ENCODE peak calls at places on chromosomes 11 and 22, in ten cellular contexts. I, Z, F, X, W, J, A, S, Y and G are unnamed samples.

GRCh38 chr11:126969865-126970479 is 30.6 kb downstream of the KIRREL3 start:
- DNase-seq in Y (no peak), Z (no peak), J (no peak), I (peak), S (no peak), F (peak), X (no peak), W (no peak), A (no peak), G (no peak)

GRCh38 chr11:122748968-122749687 is 89.2 kb upstream of the CRTAM start:
- DNase-seq in W (peak), F (peak), I (peak), X (no peak), S (peak), J (no peak), Y (peak), A (peak), Z (no peak), G (no peak)

GRCh38 chr11:15650105-15650938 is 535.6 kb downstream of the INSC start:
- DNase-seq in F (peak), W (peak), S (peak), Z (peak), I (peak), X (peak), Y (peak), J (peak), A (no peak), G (peak)

GRCh38 chr11:86172894-86173293 is 71.7 kb upstream of the EED start:
- DNase-seq in Y (no peak), X (no peak), I (no peak), F (peak), W (no peak), Z (no peak), A (no peak), J (no peak), S (no peak), G (no peak)

GRCh38 chr11:102580185-102580951 is 44.8 kb downstream of the MMP20 start:
- DNase-seq in F (peak), S (no peak), Z (no peak), A (no peak), J (no peak), W (no peak), I (no peak), X (no peak), Y (no peak), G (no peak)

GRCh38 chr11:58577441-58578135 is 1.3 kb upstream of the ZFP91 start:
- DNase-seq in Y (peak), W (peak), J (peak), A (peak), S (peak), I (peak), Z (peak), X (peak), F (peak), G (peak)

GRCh38 chr11:71173709-71174108 is 78.7 kb downstream of the SHANK2 start:
- DNase-seq in A (no peak), S (no peak), W (no peak), F (no peak), I (no peak), Z (no peak), J (no peak), X (peak), Y (no peak), G (no peak)

GRCh38 chr22:36579441-36579840 is 50.5 kb upstream of the EIF3D start:
- DNase-seq in Y (no peak), Z (no peak), I (no peak), J (peak), W (no peak), F (no peak), X (no peak), S (no peak), A (no peak), G (no peak)

GRCh38 chr22:36136475-36136874 is 24.1 kb downstream of the APOL3 start:
- DNase-seq in Y (no peak), S (no peak), W (peak), A (no peak), F (peak), Z (peak), J (no peak), I (peak), X (no peak), G (peak)

GRCh38 chr11:58963551-58964075 is 24.3 kb downstream of the GLYATL1 start:
- DNase-seq in F (peak), S (no peak), Y (no peak), W (peak), A (no peak), Z (no peak), X (no peak), I (peak), J (peak), G (no peak)

GRCh38 chr22:42437488-42438292 is 5.5 kb upstream of the NFAM1 start:
- DNase-seq in Y (peak), J (peak), F (peak), S (peak), W (no peak), Z (no peak), X (no peak), A (no peak), I (peak), G (peak)

GRCh38 chr11:1450958-1451710 is 35.4 kb downstream of the MOB2 start:
- DNase-seq in F (no peak), W (no peak), S (no peak), I (no peak), Z (no peak), Y (no peak), X (no peak), A (no peak), J (no peak), G (no peak)

GRCh38 chr11:93000511-93001476 is 31.3 kb downstream of the MTNR1B start:
- DNase-seq in A (no peak), F (peak), W (peak), X (no peak), Z (no peak), S (no peak), I (peak), J (no peak), Y (no peak), G (no peak)

GRCh38 chr11:66851251-66851620 is 5.6 kb upstream of the LRFN4 start:
- DNase-seq in F (no peak), Y (no peak), X (no peak), W (no peak), Z (no peak), I (no peak), A (no peak), J (no peak), S (no peak), G (no peak)

GRCh38 chr11:75919525-75919924 is 104.5 kb downstream of the UVRAG start:
- DNase-seq in W (no peak), X (no peak), S (no peak), J (no peak), Y (peak), I (peak), A (no peak), F (no peak), Z (no peak), G (peak)

GRCh38 chr22:17131686-17132085 is 10.5 kb upstream of the TMEM121B start:
- DNase-seq in A (no peak), X (no peak), Y (no peak), W (no peak), F (no peak), S (peak), I (no peak), J (peak), Z (no peak), G (no peak)

DNA sequence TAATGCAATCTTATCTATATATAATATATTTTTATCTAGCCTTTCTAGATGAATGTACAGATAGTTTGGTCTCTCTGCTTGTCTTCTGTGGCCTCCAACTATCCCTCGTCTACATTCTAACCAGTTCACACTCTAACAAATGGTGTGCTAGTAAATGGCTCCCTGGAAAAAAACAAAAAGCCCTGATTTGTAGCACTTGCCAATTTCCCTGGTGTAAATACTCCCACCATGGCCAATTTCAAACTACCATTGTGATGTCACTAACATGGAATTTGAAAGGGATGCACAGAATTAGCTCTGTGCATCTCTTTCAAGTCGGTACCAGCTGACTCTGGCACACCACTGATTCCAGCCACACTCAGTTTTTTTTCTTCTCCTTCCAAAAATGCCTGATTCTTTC is 154.6 kb downstream of the MYO18B start:
- DNase-seq in Y (no peak), W (no peak), I (no peak), F (no peak), A (no peak), J (no peak), Z (no peak), X (no peak), S (no peak), G (no peak)
- H3K4me3 ChIP-seq in Y (no peak), W (no peak), I (no peak), F (no peak), A (no peak), J (no peak), Z (no peak), X (no peak), S (no peak), G (no peak)

DNA sequence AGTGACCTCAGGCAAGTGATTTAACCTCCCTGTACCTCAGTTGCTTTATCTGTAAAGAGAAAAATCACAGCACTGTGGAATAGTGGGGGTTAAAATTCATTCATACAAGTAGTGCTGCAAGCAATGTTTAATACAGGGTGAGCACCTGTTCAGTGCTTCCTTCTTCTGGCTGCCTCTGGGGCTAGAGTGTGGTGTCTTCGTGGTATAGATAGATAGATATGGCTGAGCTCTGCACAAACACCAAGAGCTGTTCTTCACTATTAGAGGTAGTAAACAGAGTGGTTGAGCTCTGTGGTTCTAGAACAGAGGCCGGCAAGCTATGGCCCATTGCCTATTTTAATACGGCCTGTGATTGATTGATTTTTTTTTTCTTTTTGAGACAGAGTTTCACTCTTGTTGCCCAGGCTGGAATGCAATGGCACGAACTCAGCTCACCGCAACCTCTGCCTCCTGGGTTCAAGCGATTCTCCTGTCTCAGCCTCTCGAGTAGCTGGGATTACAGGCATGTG is 32.9 kb downstream of the LIMK2 start:
- DNase-seq in X (no peak), Z (no peak), F (peak), S (no peak), J (no peak), I (no peak), A (no peak), W (no peak), Y (no peak), G (no peak)
- H3K4me3 ChIP-seq in X (no peak), Z (no peak), F (no peak), S (no peak), J (no peak), I (no peak), A (no peak), W (no peak), Y (no peak), G (no peak)

DNA sequence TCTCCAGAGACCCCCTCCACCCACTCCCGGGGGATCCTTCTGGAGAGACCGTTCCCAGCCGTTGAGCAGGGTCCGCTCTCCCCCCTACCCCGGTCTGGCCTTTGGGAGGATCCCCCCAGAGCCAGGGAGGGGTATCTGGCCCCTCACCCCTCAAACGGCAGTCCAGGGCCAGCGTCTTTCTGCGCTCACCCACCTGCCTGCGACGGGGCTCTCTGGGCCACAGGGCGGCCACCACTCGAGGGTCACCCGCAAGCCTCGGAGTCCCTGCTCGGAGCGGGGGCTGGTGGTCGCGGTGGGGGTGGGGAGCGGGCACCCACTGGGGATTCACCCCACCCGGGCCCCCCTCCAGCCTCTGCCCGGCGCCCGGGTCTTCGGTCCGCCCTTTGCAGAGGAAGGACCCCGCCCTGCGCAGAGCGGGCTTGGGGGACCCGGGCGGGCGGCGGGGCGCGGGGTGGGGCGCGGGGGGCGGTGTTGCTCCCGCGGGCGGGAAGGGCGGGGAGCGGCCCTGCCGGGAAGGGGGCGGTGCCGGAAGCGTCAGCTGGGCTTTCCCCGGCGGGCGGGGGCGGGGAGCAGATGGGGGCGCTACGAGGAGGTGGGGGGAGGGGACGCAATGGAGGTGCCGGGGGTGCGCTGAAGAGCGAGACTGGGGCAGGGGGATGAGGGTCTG is 16.6 kb downstream of the CRELD2 start:
- DNase-seq in A (no peak), Y (peak), W (no peak), F (peak), J (peak), I (peak), S (peak), X (peak), Z (no peak), G (peak)
- H3K4me3 ChIP-seq in A (peak), Y (peak), W (peak), F (peak), J (peak), I (peak), S (peak), X (peak), Z (peak), G (peak)

DNA sequence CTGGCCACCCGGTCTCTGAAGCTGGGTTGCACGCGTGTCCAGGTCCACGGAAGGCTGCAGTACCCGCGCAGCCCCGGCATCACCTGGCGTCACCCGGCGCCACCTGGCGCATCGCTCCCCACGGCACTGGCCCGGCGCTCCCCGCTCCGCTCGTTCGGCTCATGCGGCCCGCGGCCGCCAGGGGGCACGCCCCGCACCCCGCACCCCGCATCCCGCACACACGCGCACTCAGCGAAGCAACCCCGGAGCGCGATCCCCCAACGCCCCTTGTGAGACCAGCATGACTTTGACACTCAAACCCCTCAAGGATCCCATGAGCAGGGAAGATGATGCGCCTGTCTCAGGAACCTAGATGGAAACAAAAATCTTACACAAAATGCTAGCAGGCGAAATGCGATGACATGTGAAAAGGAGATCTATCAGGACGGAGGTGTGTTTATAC is 11.9 kb downstream of the B3GNT6 start:
- DNase-seq in A (no peak), S (peak), W (no peak), Y (peak), J (no peak), X (no peak), Z (no peak), F (no peak), I (no peak), G (no peak)
- H3K4me3 ChIP-seq in A (no peak), S (no peak), W (peak), Y (no peak), J (no peak), X (no peak), Z (no peak), F (peak), I (peak), G (no peak)

GRCh38 chr22:32850591-32851517 is 49.3 kb downstream of the TIMP3 start:
- DNase-seq in Z (no peak), S (no peak), J (peak), F (no peak), I (peak), Y (no peak), A (no peak), W (no peak), X (peak), G (peak)

GRCh38 chr22:32850157-32850556 is 48.7 kb downstream of the TIMP3 start:
- DNase-seq in S (no peak), I (peak), X (no peak), W (no peak), Z (no peak), A (no peak), F (no peak), J (no peak), Y (no peak), G (no peak)

GRCh38 chr22:32848226-32848625 is 46.7 kb downstream of the TIMP3 start:
- DNase-seq in Y (no peak), J (no peak), Z (no peak), F (no peak), I (peak), A (no peak), W (no peak), S (no peak), X (no peak), G (no peak)

GRCh38 chr22:32847067-32847491 is 45.6 kb downstream of the TIMP3 start:
- DNase-seq in S (no peak), I (no peak), A (no peak), J (no peak), X (no peak), W (no peak), Z (no peak), F (peak), Y (no peak), G (no peak)

GRCh38 chr22:32849501-32849900 is 48.0 kb downstream of the TIMP3 start:
- DNase-seq in Z (no peak), Y (no peak), A (no peak), J (no peak), X (no peak), S (no peak), I (peak), F (no peak), W (no peak), G (no peak)
- H3K4me3 ChIP-seq in Z (no peak), Y (no peak), A (no peak), J (no peak), X (no peak), S (no peak), I (no peak), F (no peak), W (no peak), G (no peak)

GRCh38 chr11:62394825-62395538 is 23.9 kb upstream of the SCGB1A1 start:
- DNase-seq in F (peak), J (peak), X (no peak), S (peak), I (peak), Y (peak), Z (peak), A (no peak), W (peak), G (peak)
- H3K4me3 ChIP-seq in F (peak), J (peak), X (peak), S (no peak), I (peak), Y (no peak), Z (peak), A (peak), W (peak), G (peak)

GRCh38 chr11:88327061-88327460 is 10.5 kb downstream of the CTSC start:
- DNase-seq in J (no peak), F (no peak), Y (no peak), A (no peak), I (no peak), X (no peak), Z (no peak), W (no peak), S (no peak), G (no peak)
- H3K4me3 ChIP-seq in J (no peak), F (no peak), Y (no peak), A (no peak), I (no peak), X (no peak), Z (no peak), W (no peak), S (no peak), G (no peak)

GRCh38 chr11:61306221-61306620 is 11.1 kb upstream of the VWCE start:
- DNase-seq in F (no peak), W (no peak), A (no peak), S (no peak), I (no peak), X (no peak), Y (no peak), Z (no peak), J (no peak), G (no peak)

GRCh38 chr11:61309141-61309540 is 14.0 kb upstream of the VWCE start:
- DNase-seq in S (no peak), I (no peak), Y (no peak), F (no peak), Z (no peak), W (no peak), J (no peak), A (no peak), X (no peak), G (no peak)

GRCh38 chr11:61309739-61310138 is 14.6 kb upstream of the VWCE start:
- DNase-seq in I (no peak), A (no peak), J (no peak), X (no peak), S (no peak), Y (no peak), F (no peak), Z (no peak), W (no peak), G (no peak)

GRCh38 chr11:61305417-61305816 is 10.3 kb upstream of the VWCE start:
- DNase-seq in A (no peak), Y (no peak), Z (no peak), S (no peak), I (no peak), W (no peak), F (no peak), X (no peak), J (no peak), G (no peak)

DNA sequence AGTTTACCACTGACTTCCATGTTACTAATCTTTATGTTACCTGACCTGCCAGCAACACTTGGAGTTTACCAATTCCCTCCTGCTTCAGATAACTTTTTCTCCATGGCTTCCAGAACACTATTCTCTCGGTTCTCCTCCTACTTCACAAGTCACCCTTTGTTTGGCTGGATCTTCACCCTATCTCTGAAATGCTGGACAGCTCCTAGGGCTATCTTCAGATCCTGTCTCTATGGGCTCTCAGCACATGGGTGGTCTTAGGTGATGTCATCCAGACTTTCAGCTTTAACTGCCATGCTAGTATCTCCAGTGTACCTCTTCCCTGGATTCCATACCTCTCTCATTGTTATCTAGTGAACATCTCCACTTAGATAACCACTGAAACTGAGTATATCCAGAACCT is 12.2 kb upstream of the VWCE start:
- DNase-seq in W (no peak), A (no peak), S (no peak), Y (no peak), F (no peak), X (no peak), J (no peak), I (no peak), Z (no peak), G (no peak)
- H3K4me3 ChIP-seq in W (no peak), A (no peak), S (no peak), Y (no peak), F (no peak), X (no peak), J (no peak), I (no peak), Z (no peak), G (no peak)